ENCODE peak calls at places on chromosome 12, in nine cellular contexts. I is Peyer's patch, Q is pancreas, W is tibial nerve, Y is lung, N is upper lobe of right lung, K is A549, Z is ovary, R is K562. D is an unnamed sample. For H3K9me3, the result is how much of the 10 kb centered on the place peaks cover.

GRCh38 chr12:132839558-132840235 is 11.0 kb upstream of the GOLGA3 start:
- DNase-seq in I (no peak), Q (no peak), W (no peak), Y (no peak), N (no peak), K (no peak), Z (no peak), R (no peak), D (no peak)

GRCh38 chr12:65308601-65309071 is 30.2 kb downstream of the MSRB3 start:
- DNase-seq in I (no peak), Q (no peak), W (no peak), Y (no peak), N (no peak), K (no peak), Z (no peak), R (no peak), D (no peak)

GRCh38 chr12:112125250-112125999 is at the start of gene TRAFD1:
- DNase-seq in I (peak), Q (peak), W (peak), Y (peak), N (peak), K (peak), Z (peak), R (peak), D (peak)

GRCh38 chr12:95365912-95366311 is 108.0 kb upstream of the METAP2 start:
- DNase-seq in I (no peak), Q (no peak), W (no peak), Y (no peak), N (no peak), K (no peak), Z (no peak), R (no peak), D (no peak)

GRCh38 chr12:120457133-120457532 is 10.9 kb downstream of the GATC start:
- DNase-seq in I (no peak), Q (no peak), W (no peak), Y (no peak), N (no peak), K (peak), Z (no peak), R (peak), D (peak)

GRCh38 chr12:93243689-93244513 is 133.8 kb upstream of the NUDT4 start:
- DNase-seq in I (no peak), Q (peak), W (no peak), Y (peak), N (no peak), K (no peak), Z (peak), R (no peak), D (peak)

GRCh38 chr12:58920956-58921861 is 905 bp upstream of the LRIG3 start:
- DNase-seq in I (no peak), Q (no peak), W (no peak), Y (no peak), N (no peak), K (no peak), Z (peak), R (no peak), D (no peak)

GRCh38 chr12:19440019-19440858 is 947 bp downstream of the AEBP2 start:
- DNase-seq in I (peak), Q (peak), W (peak), Y (peak), N (peak), K (peak), Z (peak), R (peak), D (peak)

GRCh38 chr12:6222009-6222702 is 22.0 kb downstream of the CD9 start:
- DNase-seq in I (no peak), Q (peak), W (no peak), Y (no peak), N (no peak), K (no peak), Z (no peak), R (no peak), D (no peak)

GRCh38 chr12:50188280-50188781 is 21.2 kb upstream of the CERS5 start:
- DNase-seq in I (no peak), Q (no peak), W (no peak), Y (no peak), N (no peak), K (no peak), Z (no peak), R (no peak), D (no peak)

GRCh38 chr12:91818236-91819131 is 327.2 kb downstream of the BTG1 start:
- DNase-seq in I (no peak), Q (peak), W (no peak), Y (no peak), N (no peak), K (no peak), Z (no peak), R (no peak), D (no peak)

GRCh38 chr12:123990512-123990911 is 17.5 kb downstream of the ZNF664 start:
- DNase-seq in I (no peak), Q (no peak), W (no peak), Y (no peak), N (no peak), K (no peak), Z (no peak), R (no peak), D (no peak)

GRCh38 chr12:9364224-9365176 is 156.3 kb upstream of the PZP start:
- DNase-seq in I (no peak), Q (no peak), W (no peak), Y (no peak), N (no peak), K (no peak), Z (no peak), R (no peak), D (peak)

GRCh38 chr12:25155031-25155576 is 39.9 kb downstream of the DNAI7 start:
- DNase-seq in I (no peak), Q (no peak), W (no peak), Y (no peak), N (no peak), K (peak), Z (no peak), R (peak), D (peak)

GRCh38 chr12:93020225-93020997 is 91.3 kb upstream of the EEA1 start:
- DNase-seq in I (peak), Q (peak), W (no peak), Y (no peak), N (no peak), K (no peak), Z (peak), R (peak), D (no peak)

GRCh38 chr12:91774471-91774921 is 371.1 kb downstream of the BTG1 start:
- DNase-seq in I (no peak), Q (peak), W (no peak), Y (no peak), N (no peak), K (no peak), Z (no peak), R (no peak), D (no peak)

GRCh38 chr12:40614923-40615322 is 77.3 kb upstream of the CNTN1 start:
- DNase-seq in I (no peak), Q (no peak), W (no peak), Y (no peak), N (no peak), K (no peak), Z (no peak), R (no peak), D (no peak)

GRCh38 chr12:26135010-26135420 is 10.2 kb upstream of the BHLHE41 start:
- DNase-seq in I (no peak), Q (peak), W (no peak), Y (peak), N (peak), K (no peak), Z (no peak), R (no peak), D (no peak)

GRCh38 chr12:64039285-64039871 is 182.7 kb downstream of the KICS2 start:
- DNase-seq in I (no peak), Q (peak), W (no peak), Y (no peak), N (no peak), K (no peak), Z (no peak), R (no peak), D (no peak)

GRCh38 chr12:76137611-76138010 is 53.1 kb upstream of the NAP1L1 start:
- DNase-seq in I (no peak), Q (no peak), W (no peak), Y (no peak), N (no peak), K (no peak), Z (no peak), R (no peak), D (no peak)

GRCh38 chr12:105911966-105912365 is 226.8 kb downstream of the NUAK1 start:
- DNase-seq in I (no peak), Q (no peak), W (no peak), Y (no peak), N (no peak), K (no peak), Z (no peak), R (no peak), D (no peak)

GRCh38 chr12:127125607-127126259 is 1141.2 kb upstream of the TMEM132C start:
- DNase-seq in I (no peak), Q (no peak), W (no peak), Y (no peak), N (no peak), K (peak), Z (no peak), R (peak), D (no peak)

GRCh38 chr12:56134897-56135296 is 6.8 kb downstream of the ESYT1 start:
- DNase-seq in I (no peak), Q (no peak), W (no peak), Y (no peak), N (no peak), K (no peak), Z (no peak), R (no peak), D (no peak)

GRCh38 chr12:41943671-41944070 is 201.0 kb downstream of the GXYLT1 start:
- DNase-seq in I (no peak), Q (no peak), W (no peak), Y (no peak), N (no peak), K (no peak), Z (no peak), R (no peak), D (no peak)

GRCh38 chr12:128644664-128645296 is 179.0 kb downstream of the SLC15A4 start:
- DNase-seq in I (peak), Q (peak), W (no peak), Y (peak), N (no peak), K (peak), Z (no peak), R (peak), D (peak)

GRCh38 chr12:34407813-34408212 is 385.5 kb downstream of the ALG10 start:
- DNase-seq in I (no peak), Q (no peak), W (no peak), Y (no peak), N (no peak), K (no peak), Z (no peak), R (no peak), D (no peak)
- H3K9me3 ChIP-seq in I (under half), Q (under half), W (half or more), Y (under half), N (under half), K (under half), Z (under half), R (under half), D (under half)

GRCh38 chr12:47818007-47818376 is 1.7 kb downstream of the HDAC7 start:
- DNase-seq in I (peak), Q (no peak), W (no peak), Y (no peak), N (peak), K (no peak), Z (no peak), R (no peak), D (no peak)
- H3K27ac ChIP-seq in I (peak), Q (no peak), W (peak), Y (peak), N (peak), K (peak), Z (peak), R (peak), D (peak)

GRCh38 chr12:118635276-118635675 is 258.9 kb downstream of the SUDS3 start:
- DNase-seq in I (no peak), Q (no peak), W (no peak), Y (no peak), N (no peak), K (no peak), Z (no peak), R (no peak), D (no peak)

DNA sequence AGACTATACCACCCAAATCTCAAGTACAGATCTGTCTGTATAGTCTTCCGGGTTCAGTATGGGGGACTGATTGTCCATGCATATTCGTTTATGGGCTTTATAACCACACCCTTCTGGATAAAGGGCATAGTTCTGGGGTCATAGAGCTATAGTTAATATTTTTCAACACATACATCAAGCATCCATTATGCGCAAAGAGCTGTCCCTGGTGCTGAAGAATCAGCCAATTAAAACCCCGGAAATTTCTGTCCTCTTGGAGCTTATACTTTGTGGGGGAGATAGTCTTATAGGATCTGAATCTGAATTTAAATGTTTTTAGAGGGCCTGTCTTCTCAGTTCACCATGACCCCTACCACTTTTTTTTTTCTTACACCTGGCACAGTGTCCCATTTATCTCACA is 256.7 kb downstream of the SUDS3 start:
- DNase-seq in I (no peak), Q (no peak), W (no peak), Y (no peak), N (no peak), K (no peak), Z (no peak), R (peak), D (no peak)
- H3K9me3 ChIP-seq in I (under half), Q (under half), W (under half), Y (under half), N (under half), K (under half), Z (under half), R (under half), D (under half)

DNA sequence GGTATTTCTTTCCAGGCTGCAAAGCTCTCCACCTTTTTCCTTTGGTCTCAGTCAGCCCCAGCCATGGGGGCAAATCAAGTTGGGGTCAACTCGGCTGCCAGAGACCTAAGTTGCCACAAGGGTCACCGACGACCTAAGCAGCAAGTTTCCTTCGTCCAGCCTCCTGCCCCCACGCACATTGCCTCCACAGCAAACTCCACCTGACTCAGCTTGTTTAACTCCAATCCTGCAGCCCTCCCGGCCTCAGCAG is 767 bp upstream of the KCNMB4 start:
- DNase-seq in I (no peak), Q (peak), W (no peak), Y (no peak), N (no peak), K (no peak), Z (no peak), R (no peak), D (no peak)
- H3K27ac ChIP-seq in I (no peak), Q (no peak), W (peak), Y (no peak), N (no peak), K (no peak), Z (no peak), R (no peak), D (no peak)

GRCh38 chr12:89476889-89477288 is 47.7 kb downstream of the GALNT4 start:
- DNase-seq in I (no peak), Q (no peak), W (no peak), Y (no peak), N (no peak), K (no peak), Z (no peak), R (no peak), D (no peak)
- H3K9me3 ChIP-seq in I (under half), Q (under half), W (under half), Y (under half), N (under half), K (under half), Z (under half), R (under half), D (under half)

DNA sequence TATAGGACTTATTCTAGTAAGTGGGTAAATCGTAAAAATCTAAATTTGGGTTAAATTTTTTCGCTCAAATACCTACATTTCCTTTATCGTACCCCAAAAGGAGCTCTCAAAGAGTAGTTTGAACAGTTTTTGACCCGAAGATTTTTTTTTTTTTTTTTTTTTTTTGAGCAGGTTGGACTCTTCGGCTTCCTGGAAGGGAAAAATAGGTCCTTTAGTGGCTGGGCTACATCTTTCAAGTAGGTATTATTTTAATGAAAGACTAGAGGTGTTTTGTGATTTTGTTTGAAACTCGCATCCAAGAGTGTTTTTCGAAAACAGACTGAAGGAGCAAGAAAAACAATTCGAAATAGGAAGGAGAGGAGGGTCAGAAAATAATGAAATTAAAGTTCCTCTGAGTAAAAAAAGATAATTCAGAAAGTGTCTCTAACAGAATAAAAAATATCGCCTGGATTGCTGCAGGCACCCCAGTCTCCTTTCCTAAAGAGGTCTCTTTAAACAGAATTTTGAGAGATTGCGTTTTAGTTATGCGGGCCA is 6.0 kb downstream of the CDKN1B start:
- DNase-seq in I (no peak), Q (no peak), W (no peak), Y (no peak), N (no peak), K (no peak), Z (no peak), R (no peak), D (peak)
- H3K27ac ChIP-seq in I (peak), Q (peak), W (peak), Y (peak), N (peak), K (peak), Z (peak), R (peak), D (peak)

GRCh38 chr12:34399631-34400422 is 377.5 kb downstream of the ALG10 start:
- DNase-seq in I (peak), Q (peak), W (peak), Y (peak), N (peak), K (no peak), Z (peak), R (peak), D (no peak)
- H3K9me3 ChIP-seq in I (under half), Q (under half), W (half or more), Y (under half), N (under half), K (under half), Z (under half), R (under half), D (under half)

GRCh38 chr12:47160296-47161244 is 80.8 kb upstream of the AMIGO2 start:
- DNase-seq in I (no peak), Q (no peak), W (no peak), Y (no peak), N (no peak), K (no peak), Z (no peak), R (no peak), D (no peak)
- H3K27ac ChIP-seq in I (no peak), Q (no peak), W (no peak), Y (no peak), N (no peak), K (no peak), Z (no peak), R (no peak), D (no peak)

GRCh38 chr12:30400349-30400748 is 295.3 kb downstream of the IPO8 start:
- DNase-seq in I (no peak), Q (no peak), W (no peak), Y (no peak), N (no peak), K (no peak), Z (no peak), R (no peak), D (no peak)
- H3K9me3 ChIP-seq in I (under half), Q (under half), W (under half), Y (under half), N (under half), K (under half), Z (under half), R (under half), D (under half)

D was measured in OCI-LY7.